ENCODE peak calls at places on chromosomes 16 and 17, in six cellular contexts. V is stomach, N is fibroblast of lung, R is lower leg skin, G is H1, B is endothelial cell of umbilical vein. W is an unnamed sample.

GRCh38 chr17:50534222-50534978 is 1.9 kb downstream of the EPN3 start:
- DNase-seq in N (no peak), B (no peak), R (no peak), G (peak), V (peak), W (no peak)

GRCh38 chr17:81286491-81287145 is 8.5 kb downstream of the SLC38A10 start:
- DNase-seq in R (no peak), G (no peak), N (no peak), V (no peak), B (no peak), W (no peak)

GRCh38 chr17:7997186-7997585 is 5.2 kb upstream of the GUCY2D start:
- DNase-seq in G (no peak), N (peak), R (no peak), B (peak), V (peak), W (peak)

GRCh38 chr17:32772453-32773025 is 104.4 kb downstream of the MYO1D start:
- DNase-seq in B (no peak), R (no peak), G (no peak), N (no peak), V (no peak), W (no peak)

GRCh38 chr16:56910654-56911539 is 21.0 kb upstream of the HERPUD1 start:
- DNase-seq in G (no peak), R (no peak), B (no peak), V (no peak), N (peak), W (peak)

GRCh38 chr16:75108792-75109731 is 7.5 kb downstream of the LDHD start:
- DNase-seq in B (no peak), G (no peak), R (peak), N (peak), V (peak), W (peak)

GRCh38 chr16:24834459-24835335 is 11.1 kb upstream of the SLC5A11 start:
- DNase-seq in N (peak), R (no peak), V (peak), B (peak), G (peak), W (peak)

GRCh38 chr17:81716674-81716996 is 4.6 kb downstream of the SLC25A10 start:
- DNase-seq in R (no peak), G (no peak), B (no peak), V (no peak), N (no peak), W (no peak)

GRCh38 chr16:31420037-31420436 is 8.1 kb downstream of the COX6A2 start:
- DNase-seq in N (no peak), B (no peak), V (no peak), G (no peak), R (no peak), W (no peak)

GRCh38 chr16:19348578-19349315 is 63.2 kb downstream of the CLEC19A start:
- DNase-seq in B (no peak), N (no peak), R (no peak), G (peak), V (peak), W (no peak)

GRCh38 chr17:10968007-10968406 is 130.1 kb upstream of the PIRT start:
- DNase-seq in R (no peak), V (no peak), G (no peak), N (no peak), B (no peak), W (no peak)

GRCh38 chr16:25855818-25856217 is 164.1 kb downstream of the HS3ST4 start:
- DNase-seq in V (no peak), G (peak), B (no peak), R (no peak), N (no peak), W (no peak)

GRCh38 chr17:80175411-80175810 is 5.6 kb downstream of the CARD14 start:
- DNase-seq in B (no peak), V (peak), G (no peak), N (peak), R (no peak), W (peak)

GRCh38 chr17:83128306-83129240 is 49.2 kb downstream of the METRNL start:
- DNase-seq in R (no peak), B (no peak), V (no peak), G (no peak), N (no peak), W (no peak)

GRCh38 chr16:88014201-88014781 is 63.1 kb downstream of the BANP start:
- DNase-seq in B (no peak), G (no peak), R (no peak), V (peak), N (peak), W (peak)

GRCh38 chr17:64622931-64623654 is 39.0 kb downstream of the SMURF2 start:
- DNase-seq in N (peak), G (no peak), B (peak), R (no peak), V (no peak), W (peak)

GRCh38 chr17:63950940-63951907 is 19.1 kb upstream of the CD79B start:
- DNase-seq in V (peak), B (no peak), N (no peak), G (peak), R (no peak), W (no peak)

GRCh38 chr16:51636913-51637743 is 486.1 kb upstream of the SALL1 start:
- DNase-seq in R (no peak), V (no peak), N (no peak), G (peak), B (no peak), W (peak)

GRCh38 chr16:49632798-49633189 is 223.1 kb downstream of the ZNF423 start:
- DNase-seq in N (no peak), B (no peak), G (peak), R (no peak), V (no peak), W (no peak)

GRCh38 chr17:75925103-75925502 is 15.7 kb downstream of the FBF1 start:
- DNase-seq in N (no peak), B (no peak), V (no peak), R (no peak), G (no peak), W (no peak)

GRCh38 chr17:76556759-76557367 is 17.0 kb downstream of the PRCD start:
- DNase-seq in N (peak), V (peak), R (no peak), G (no peak), B (no peak), W (peak)

GRCh38 chr17:78300962-78301820 is 58.7 kb downstream of the SOCS3 start:
- DNase-seq in B (no peak), N (no peak), G (no peak), R (no peak), V (no peak), W (peak)

GRCh38 chr17:31488264-31488981 is 96.9 kb downstream of the RAB11FIP4 start:
- DNase-seq in N (no peak), V (peak), G (no peak), R (no peak), B (no peak), W (no peak)

GRCh38 chr16:84190731-84191388 is at the start of gene ADAD2:
- DNase-seq in R (no peak), V (no peak), G (peak), B (no peak), N (no peak), W (no peak)

GRCh38 chr17:81387235-81388060 is 7.8 kb upstream of the BAHCC1 start:
- DNase-seq in N (peak), G (no peak), B (peak), R (no peak), V (peak), W (peak)

GRCh38 chr16:4212207-4212933 is 29.5 kb downstream of the SRL start:
- DNase-seq in B (no peak), R (no peak), V (no peak), N (no peak), G (no peak), W (no peak)

GRCh38 chr17:7755095-7755890 is 37.7 kb downstream of the DNAH2 start:
- DNase-seq in B (no peak), V (no peak), G (no peak), R (no peak), N (no peak), W (no peak)

GRCh38 chr16:75065149-75065807 is 51.3 kb downstream of the LDHD start:
- DNase-seq in V (no peak), N (no peak), B (no peak), R (no peak), G (no peak), W (no peak)

GRCh38 chr16:89193021-89193575 is 7.2 kb downstream of the SLC22A31 start:
- DNase-seq in N (no peak), B (peak), G (peak), V (peak), R (no peak), W (no peak)

GRCh38 chr16:79066621-79067020 is 533.9 kb downstream of the MAF start:
- DNase-seq in V (peak), R (no peak), N (no peak), G (no peak), B (no peak), W (no peak)

GRCh38 chr16:27547134-27547533 is 2.6 kb downstream of the GTF3C1 start:
- DNase-seq in G (no peak), B (peak), N (peak), R (peak), V (no peak), W (peak)

GRCh38 chr16:59964232-59964924 is 1230.3 kb upstream of the GOT2 start:
- DNase-seq in G (no peak), V (no peak), R (no peak), B (no peak), N (no peak), W (no peak)

GRCh38 chr17:27414686-27415085 is 41.6 kb upstream of the KSR1 start:
- DNase-seq in G (no peak), N (no peak), R (no peak), B (no peak), V (no peak), W (no peak)

GRCh38 chr16:57480127-57480753 is 6.1 kb downstream of the DOK4 start:
- DNase-seq in V (peak), B (no peak), R (no peak), N (peak), G (no peak), W (peak)

GRCh38 chr17:1736348-1737281 is 6.1 kb upstream of the SERPINF2 start:
- DNase-seq in G (no peak), B (no peak), N (peak), R (no peak), V (peak), W (peak)

GRCh38 chr17:80755650-80756405 is 211.2 kb downstream of the RPTOR start:
- DNase-seq in N (no peak), B (no peak), G (no peak), V (no peak), R (no peak), W (no peak)

GRCh38 chr17:61833536-61834203 is 29.7 kb downstream of the BRIP1 start:
- DNase-seq in N (peak), V (no peak), R (no peak), G (no peak), B (peak), W (peak)

GRCh38 chr17:3801043-3801746 is at the start of gene ITGAE:
- DNase-seq in V (no peak), G (no peak), R (no peak), N (no peak), B (no peak), W (no peak)

GRCh38 chr17:3801792-3802191 is 804 bp upstream of the ITGAE start:
- DNase-seq in G (no peak), B (no peak), N (no peak), R (no peak), V (no peak), W (no peak)

GRCh38 chr17:3804503-3804931 is 3.5 kb upstream of the ITGAE start:
- DNase-seq in R (no peak), N (no peak), G (no peak), B (no peak), V (no peak), W (peak)

GRCh38 chr17:3803308-3803640 is 2.3 kb upstream of the ITGAE start:
- DNase-seq in G (no peak), N (no peak), B (no peak), V (no peak), R (no peak), W (no peak)

DNA sequence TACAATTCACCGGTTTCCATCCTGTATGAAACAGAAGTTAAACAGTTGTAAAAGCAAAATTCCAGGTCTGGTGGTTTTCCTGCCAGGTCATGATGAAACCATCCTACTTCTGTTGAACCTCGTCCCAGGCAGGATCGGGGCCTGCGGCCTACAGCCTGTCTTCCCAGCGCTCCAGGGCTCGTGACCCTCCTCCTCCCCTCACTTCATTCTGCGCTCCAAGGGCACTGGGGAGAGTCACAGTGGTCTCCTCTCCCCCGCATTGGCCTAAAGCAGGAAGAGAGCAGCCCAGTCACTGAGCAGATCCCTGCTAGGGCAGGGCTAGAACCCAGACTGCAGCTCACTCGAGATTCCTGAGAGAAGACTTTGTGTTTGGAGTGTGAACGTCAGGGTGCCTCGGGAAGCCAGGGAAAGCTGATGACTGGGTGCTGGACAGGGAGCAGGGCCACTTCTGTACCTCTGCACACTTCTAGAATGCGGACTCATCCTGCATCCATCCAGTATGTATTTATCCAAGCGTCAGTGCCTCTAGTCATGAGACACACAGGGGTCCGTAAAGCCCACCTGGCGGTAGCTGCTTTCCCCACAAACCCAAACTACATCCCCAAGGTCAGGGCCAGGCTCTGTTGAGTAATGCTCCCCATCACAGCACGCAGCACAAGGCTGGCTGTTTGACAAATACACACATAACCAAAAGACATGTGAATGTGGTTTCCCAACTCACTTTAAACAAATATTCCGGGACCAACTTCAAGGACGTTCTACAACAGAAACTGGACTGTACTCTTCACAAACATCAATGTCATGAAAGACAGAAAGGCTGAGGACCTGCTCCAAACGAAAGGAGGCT is 1.7 kb upstream of the ITGAE start:
- DNase-seq in R (no peak), V (no peak), B (no peak), G (no peak), N (peak), W (peak)
- TF ChIP-seq CTCF in R (no peak), V (no peak), B (no peak), G (no peak), N (no peak), W (no peak)

GRCh38 chr16:15960124-15960971 is 10.9 kb downstream of the ABCC1 start:
- DNase-seq in G (no peak), B (peak), V (no peak), R (no peak), N (no peak), W (no peak)
- H3K4me3 ChIP-seq in G (no peak), B (no peak), V (no peak), R (no peak), N (no peak), W (no peak)

GRCh38 chr17:40562841-40563370 is 2.4 kb downstream of the CCR7 start:
- DNase-seq in B (no peak), V (no peak), N (no peak), G (no peak), R (no peak), W (no peak)
- TF ChIP-seq CTCF in B (no peak), V (no peak), N (no peak), G (no peak), R (no peak), W (no peak)

DNA sequence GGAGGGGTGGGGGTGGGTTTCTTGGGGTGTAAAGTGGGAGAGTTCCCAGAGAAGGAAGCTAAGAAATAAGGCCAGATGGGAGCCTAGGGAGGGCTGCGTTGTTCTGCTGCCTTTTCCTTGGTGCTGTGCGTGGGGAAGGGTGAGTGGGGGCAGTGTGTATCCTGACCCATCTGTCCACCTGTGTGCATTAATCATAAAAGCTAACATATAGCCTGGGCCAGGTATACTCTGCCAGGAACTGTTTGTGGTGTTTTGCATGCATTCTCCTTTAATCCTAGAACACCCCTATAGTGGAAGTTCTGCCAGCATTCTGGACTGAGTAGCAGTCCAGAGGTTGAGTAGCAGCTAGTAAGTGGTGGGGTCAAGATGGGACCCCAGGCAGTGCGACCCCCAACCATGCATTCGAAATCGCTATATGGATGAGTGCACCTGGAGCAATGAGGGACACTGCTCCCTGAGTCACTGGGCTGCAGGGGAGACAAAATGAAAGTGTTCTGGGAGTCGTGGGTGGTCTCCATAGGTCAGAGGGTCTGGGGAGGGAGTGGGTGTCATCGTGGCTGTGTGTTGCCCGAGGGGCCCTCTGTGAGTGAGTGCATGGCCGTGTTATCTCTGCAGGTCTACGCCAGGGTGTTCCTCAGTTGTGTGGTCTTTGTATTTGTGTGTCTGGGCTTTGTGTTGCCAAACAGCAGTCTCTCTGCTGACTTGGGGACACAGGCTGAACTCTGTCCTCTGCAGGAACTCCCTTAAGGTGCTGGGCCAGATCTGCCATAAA is 1.3 kb downstream of the ERBB2 start:
- DNase-seq in N (no peak), V (peak), B (no peak), R (no peak), G (no peak), W (no peak)
- H3K4me3 ChIP-seq in N (peak), V (peak), B (peak), R (peak), G (peak), W (peak)

GRCh38 chr16:12390074-12390473 is 413.5 kb downstream of the SNX29 start:
- DNase-seq in V (no peak), R (no peak), B (no peak), N (peak), G (no peak), W (no peak)

GRCh38 chr16:12391974-12392373 is 411.7 kb downstream of the CPPED1 start:
- DNase-seq in R (no peak), G (no peak), B (no peak), N (no peak), V (no peak), W (no peak)

GRCh38 chr16:12393208-12393607 is 410.5 kb downstream of the CPPED1 start:
- DNase-seq in N (no peak), V (no peak), B (no peak), R (no peak), G (no peak), W (no peak)

GRCh38 chr16:12390644-12391043 is 413.0 kb downstream of the CPPED1 start:
- DNase-seq in G (no peak), V (no peak), N (no peak), B (no peak), R (no peak), W (no peak)

GRCh38 chr16:12392585-12393089 is 411.1 kb downstream of the CPPED1 start:
- DNase-seq in B (no peak), N (no peak), V (no peak), G (no peak), R (peak), W (no peak)
- TF ChIP-seq CTCF in B (no peak), N (no peak), V (no peak), G (peak), R (no peak), W (peak)

GRCh38 chr16:716250-716607 is 1.3 kb downstream of the METRN start:
- DNase-seq in G (no peak), N (peak), B (no peak), R (no peak), V (peak), W (peak)
- H3K4me3 ChIP-seq in G (no peak), N (no peak), B (no peak), R (no peak), V (peak), W (peak)